ENCODE peak calls at places on chromosomes 5 and 9, in six cellular contexts. O, H, J, T, G and X are unnamed samples. For H3K4me1 and H3K9me3, the result is how much of the 10 kb centered on the place peaks cover.

GRCh38 chr5:127697894-127698600 is 5.1 kb upstream of the CCDC192 start:
- DNase-seq in G (peak), O (no peak), J (no peak), T (peak), H (no peak), X (peak)

GRCh38 chr9:96532173-96532572 is 82.2 kb downstream of the HABP4 start:
- DNase-seq in G (no peak), T (no peak), J (no peak), O (no peak), H (no peak), X (no peak)

GRCh38 chr5:142883025-142883424 is 112.8 kb downstream of the ARHGAP26 start:
- DNase-seq in H (no peak), J (no peak), G (peak), T (no peak), O (peak), X (no peak)

GRCh38 chr9:6777218-6777902 is 19.6 kb downstream of the KDM4C start:
- DNase-seq in G (no peak), J (no peak), H (no peak), O (no peak), T (no peak), X (no peak)

GRCh38 chr9:134564431-134565170 is 77.0 kb upstream of the COL5A1 start:
- DNase-seq in T (no peak), H (no peak), G (peak), O (no peak), J (no peak), X (no peak)

GRCh38 chr9:107693620-107694326 is 204.2 kb upstream of the KLF4 start:
- DNase-seq in J (no peak), G (peak), H (no peak), O (no peak), T (no peak), X (peak)

GRCh38 chr5:123186762-123187161 is 97.7 kb downstream of the PRDM6 start:
- DNase-seq in J (no peak), H (no peak), O (no peak), G (no peak), T (no peak), X (no peak)

GRCh38 chr9:127971357-127972315 is 9.2 kb downstream of the EEIG1 start:
- DNase-seq in O (no peak), G (no peak), J (no peak), H (no peak), T (no peak), X (no peak)

GRCh38 chr9:93141771-93142483 is 7.9 kb upstream of the NINJ1 start:
- DNase-seq in O (no peak), J (no peak), H (no peak), G (no peak), T (no peak), X (peak)

GRCh38 chr9:111069233-111069632 is 31.0 kb upstream of the LPAR1 start:
- DNase-seq in H (no peak), O (no peak), T (no peak), J (no peak), G (no peak), X (no peak)

GRCh38 chr5:107698286-107698685 is 27.5 kb upstream of the EFNA5 start:
- DNase-seq in T (no peak), O (no peak), J (no peak), H (no peak), G (no peak), X (no peak)

GRCh38 chr9:92974161-92974661 is 26.9 kb downstream of the FGD3 start:
- DNase-seq in T (no peak), G (no peak), H (peak), J (no peak), O (no peak), X (no peak)

GRCh38 chr5:661891-662750 is 31.0 kb downstream of the TPPP start:
- DNase-seq in J (no peak), H (no peak), T (no peak), G (no peak), O (no peak), X (no peak)

GRCh38 chr9:77456829-77457437 is 191.2 kb downstream of the GNA14 start:
- DNase-seq in H (peak), O (peak), T (peak), G (peak), J (peak), X (peak)

GRCh38 chr5:21931076-21931475 is 922.1 kb downstream of the CDH12 start:
- DNase-seq in O (no peak), T (no peak), J (no peak), G (peak), H (no peak), X (no peak)

GRCh38 chr5:147223951-147224791 is 10.7 kb upstream of the STK32A start:
- DNase-seq in T (peak), O (peak), J (no peak), H (no peak), G (peak), X (peak)

GRCh38 chr5:88269222-88269771 is 652 bp upstream of the TMEM161B start:
- DNase-seq in T (no peak), J (peak), O (peak), H (peak), G (peak), X (peak)

GRCh38 chr9:99127372-99128132 is 22.6 kb downstream of the TGFBR1 start:
- DNase-seq in G (peak), H (no peak), O (no peak), J (no peak), T (no peak), X (peak)

GRCh38 chr5:88672644-88673493 is 210.1 kb downstream of the MEF2C start:
- DNase-seq in G (no peak), O (no peak), H (no peak), T (no peak), J (no peak), X (no peak)

GRCh38 chr5:158952951-158953350 is 146.8 kb downstream of the EBF1 start:
- DNase-seq in G (peak), O (no peak), J (no peak), H (no peak), T (no peak), X (no peak)
- H3K4me1 ChIP-seq in G (under half), O (under half), J (under half), H (under half), T (under half), X (under half)

DNA sequence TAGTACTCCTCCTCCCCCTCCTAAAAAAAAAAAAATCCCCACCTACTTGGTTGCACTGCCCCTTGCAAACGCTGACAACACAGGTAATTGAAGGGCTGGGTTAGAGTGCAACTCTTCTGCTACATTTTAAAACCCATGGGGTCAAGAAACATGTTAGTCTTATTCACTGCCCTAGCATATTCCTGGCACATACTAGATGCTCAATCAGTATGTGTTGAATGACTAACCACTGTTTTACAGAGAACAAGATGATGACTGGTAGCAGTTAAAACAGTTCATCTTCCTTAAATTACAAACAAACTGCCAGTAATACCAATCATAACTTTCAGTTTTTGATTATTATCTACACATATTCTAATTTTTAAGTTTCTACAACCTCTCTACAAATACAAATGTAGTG is 124.4 kb downstream of the NFIB start:
- DNase-seq in O (no peak), T (no peak), H (no peak), G (no peak), J (no peak), X (peak)
- H3K9me3 ChIP-seq in O (under half), T (under half), H (under half), G (under half), J (under half), X (under half)

GRCh38 chr9:109013678-109014145 is 413 bp upstream of the CTNNAL1 start:
- DNase-seq in H (no peak), O (no peak), T (no peak), J (no peak), G (no peak), X (peak)

GRCh38 chr9:109016132-109016531 is 2.8 kb upstream of the CTNNAL1 start:
- DNase-seq in J (no peak), G (no peak), H (no peak), O (no peak), T (no peak), X (no peak)

GRCh38 chr9:109015026-109015280 is 1.7 kb upstream of the CTNNAL1 start:
- DNase-seq in T (no peak), G (no peak), H (no peak), J (no peak), O (no peak), X (no peak)

GRCh38 chr9:109012876-109013677 is at the start of gene CTNNAL1:
- DNase-seq in O (peak), J (peak), G (peak), H (peak), T (peak), X (peak)

GRCh38 chr9:109014267-109015025 is 1.1 kb upstream of the CTNNAL1 start:
- DNase-seq in G (peak), J (no peak), H (peak), O (peak), T (peak), X (peak)
- H3K4me2 ChIP-seq in G (peak), J (no peak), H (peak), O (peak), T (peak), X (peak)

DNA sequence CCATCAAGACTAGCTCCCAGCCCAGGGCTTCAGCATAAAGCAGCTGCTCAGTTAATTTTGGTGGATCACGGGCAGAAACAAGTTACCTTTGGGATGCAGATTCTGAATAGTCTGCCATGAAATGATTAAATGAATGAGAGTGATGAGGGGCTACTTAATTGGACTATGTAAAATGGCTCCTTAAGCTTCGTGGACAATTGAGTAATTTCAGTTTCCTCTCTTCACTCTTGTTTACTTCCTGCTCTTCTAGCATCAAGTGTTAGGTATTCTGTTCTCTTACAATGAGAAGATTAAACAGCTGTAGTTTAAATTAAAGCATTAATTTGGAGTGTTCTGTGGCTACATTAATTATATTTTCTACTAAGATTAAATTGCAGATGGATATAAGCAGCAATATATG is 28.1 kb downstream of the PIK3R1 start:
- DNase-seq in G (no peak), T (no peak), H (no peak), O (no peak), J (no peak), X (no peak)
- H3K4me1 ChIP-seq in G (under half), T (under half), H (under half), O (half or more), J (half or more), X (under half)